ENCODE peak calls at places on chromosomes 13 and 19, in four cellular contexts. One of them, this sample, is unnamed.

GRCh38 chr19:47499863-47500830 is 14.7 kb downstream of the NAPA start:
- DNase-seq in HepG2: no peak
- DNase-seq in SK-N-SH: no peak
- DNase-seq in GM12878: no peak
- DNase-seq in this sample: no peak

GRCh38 chr13:50133277-50133953 is 118.2 kb downstream of the KCNRG start:
- DNase-seq in SK-N-SH: no peak
- DNase-seq in GM12878: no peak
- DNase-seq in HepG2: no peak
- DNase-seq in this sample: no peak

GRCh38 chr13:27055501-27055900 is 116.1 kb downstream of the USP12 start:
- DNase-seq in GM12878: no peak
- DNase-seq in HepG2: no peak
- DNase-seq in SK-N-SH: no peak
- DNase-seq in this sample: no peak

GRCh38 chr13:76293751-76294150 is 592.5 kb downstream of the KCTD12 start:
- DNase-seq in HepG2: no peak
- DNase-seq in GM12878: no peak
- DNase-seq in SK-N-SH: no peak
- DNase-seq in this sample: peak; percentile 0

GRCh38 chr13:34507630-34508029 is 434.4 kb upstream of the NBEA start:
- DNase-seq in GM12878: no peak
- DNase-seq in HepG2: no peak
- DNase-seq in SK-N-SH: no peak
- DNase-seq in this sample: no peak

GRCh38 chr19:5987077-5987818 is 9.3 kb upstream of the RANBP3 start:
- DNase-seq in SK-N-SH: peak; percentile 79
- DNase-seq in HepG2: peak; percentile 90
- DNase-seq in GM12878: peak; percentile 19
- DNase-seq in this sample: peak; percentile 78

GRCh38 chr19:14536926-14537692 is 7.7 kb downstream of the TECR start:
- DNase-seq in HepG2: no peak
- DNase-seq in GM12878: no peak
- DNase-seq in SK-N-SH: peak; percentile 80
- DNase-seq in this sample: peak; percentile 51

GRCh38 chr13:39565036-39565949 is 37.7 kb downstream of the LHFPL6 start:
- DNase-seq in SK-N-SH: no peak
- DNase-seq in HepG2: peak; percentile 1
- DNase-seq in GM12878: no peak
- DNase-seq in this sample: peak; percentile 20

GRCh38 chr19:7888145-7888825 is at the start of gene LRRC8E:
- DNase-seq in SK-N-SH: peak; percentile 24
- DNase-seq in GM12878: no peak
- DNase-seq in HepG2: peak; percentile 59
- DNase-seq in this sample: peak; percentile 50

GRCh38 chr13:75326173-75327131 is 155.5 kb downstream of the TBC1D4 start:
- DNase-seq in SK-N-SH: peak; percentile 36
- DNase-seq in GM12878: no peak
- DNase-seq in HepG2: no peak
- DNase-seq in this sample: no peak

GRCh38 chr13:94505730-94506129 is 26.2 kb upstream of the DCT start:
- DNase-seq in SK-N-SH: no peak
- DNase-seq in HepG2: no peak
- DNase-seq in GM12878: no peak
- DNase-seq in this sample: no peak

GRCh38 chr13:31380728-31381127 is 181.0 kb downstream of the B3GLCT start:
- DNase-seq in HepG2: no peak
- DNase-seq in GM12878: no peak
- DNase-seq in SK-N-SH: no peak
- DNase-seq in this sample: no peak

GRCh38 chr19:49114630-49115363 is 627 bp downstream of the LIN7B start:
- DNase-seq in SK-N-SH: peak; percentile 72
- DNase-seq in GM12878: no peak
- DNase-seq in HepG2: peak; percentile 46
- DNase-seq in this sample: no peak

GRCh38 chr13:26459276-26460131 is 98.0 kb upstream of the WASF3 start:
- DNase-seq in SK-N-SH: no peak
- DNase-seq in GM12878: no peak
- DNase-seq in HepG2: no peak
- DNase-seq in this sample: no peak

GRCh38 chr13:25775275-25775674 is 276.5 kb downstream of the SHISA2 start:
- DNase-seq in HepG2: no peak
- DNase-seq in GM12878: no peak
- DNase-seq in SK-N-SH: no peak
- DNase-seq in this sample: no peak

GRCh38 chr19:18879579-18880373 is 16.2 kb downstream of the CERS1 start:
- DNase-seq in HepG2: no peak
- DNase-seq in GM12878: no peak
- DNase-seq in SK-N-SH: peak; percentile 88
- DNase-seq in this sample: no peak

GRCh38 chr13:31236211-31236786 is 36.5 kb downstream of the B3GLCT start:
- DNase-seq in HepG2: peak; percentile 31
- DNase-seq in SK-N-SH: peak; percentile 52
- DNase-seq in GM12878: no peak
- DNase-seq in this sample: peak; percentile 26

GRCh38 chr13:60448907-60449510 is 52.0 kb downstream of the TDRD3 start:
- DNase-seq in HepG2: peak; percentile 31
- DNase-seq in GM12878: no peak
- DNase-seq in SK-N-SH: peak; percentile 24
- DNase-seq in this sample: peak; percentile 42

GRCh38 chr13:48839171-48839570 is 136.5 kb upstream of the FNDC3A start:
- DNase-seq in HepG2: no peak
- DNase-seq in SK-N-SH: no peak
- DNase-seq in GM12878: no peak
- DNase-seq in this sample: no peak

GRCh38 chr19:29546583-29547190 is 20.9 kb downstream of the VSTM2B start:
- DNase-seq in GM12878: no peak
- DNase-seq in HepG2: peak; percentile 51
- DNase-seq in SK-N-SH: peak; percentile 38
- DNase-seq in this sample: no peak

GRCh38 chr13:55497486-55497885 is 1643.2 kb upstream of the PRR20A start:
- DNase-seq in HepG2: no peak
- DNase-seq in SK-N-SH: no peak
- DNase-seq in GM12878: no peak
- DNase-seq in this sample: no peak

GRCh38 chr13:114130708-114131580 is 1.5 kb downstream of the RASA3 start:
- DNase-seq in GM12878: no peak
- DNase-seq in HepG2: no peak
- DNase-seq in SK-N-SH: peak; percentile 88
- DNase-seq in this sample: peak; percentile 23

GRCh38 chr13:33259296-33259695 is 26.3 kb downstream of the STARD13 start:
- DNase-seq in GM12878: no peak
- DNase-seq in HepG2: peak; percentile 20
- DNase-seq in SK-N-SH: no peak
- DNase-seq in this sample: no peak

GRCh38 chr19:10230155-10230903 is 802 bp downstream of the S1PR2 start:
- DNase-seq in SK-N-SH: peak; percentile 83
- DNase-seq in HepG2: no peak
- DNase-seq in GM12878: no peak
- DNase-seq in this sample: no peak

GRCh38 chr13:99553033-99553432 is 51.8 kb downstream of the TM9SF2 start:
- DNase-seq in HepG2: no peak
- DNase-seq in SK-N-SH: no peak
- DNase-seq in GM12878: no peak
- DNase-seq in this sample: no peak

GRCh38 chr19:7894612-7895309 is 6.5 kb downstream of the LRRC8E start:
- DNase-seq in HepG2: no peak
- DNase-seq in GM12878: no peak
- DNase-seq in SK-N-SH: no peak
- DNase-seq in this sample: no peak

GRCh38 chr19:3411636-3412035 is 45.3 kb downstream of the NFIC start:
- DNase-seq in GM12878: no peak
- DNase-seq in HepG2: peak; percentile 54
- DNase-seq in SK-N-SH: no peak
- DNase-seq in this sample: no peak

GRCh38 chr19:40687525-40688016 is 2.9 kb downstream of the NUMBL start:
- DNase-seq in GM12878: peak; percentile 23
- DNase-seq in SK-N-SH: no peak
- DNase-seq in HepG2: no peak
- DNase-seq in this sample: no peak

GRCh38 chr13:26540319-26540718 is 17.2 kb upstream of the WASF3 start:
- DNase-seq in GM12878: no peak
- DNase-seq in SK-N-SH: peak; percentile 37
- DNase-seq in HepG2: no peak
- DNase-seq in this sample: no peak

GRCh38 chr13:73250061-73250460 is 191.3 kb downstream of the KLF5 start:
- DNase-seq in GM12878: no peak
- DNase-seq in HepG2: no peak
- DNase-seq in SK-N-SH: no peak
- DNase-seq in this sample: no peak

GRCh38 chr13:64912141-64912540 is 2318.0 kb downstream of the PCDH9 start:
- DNase-seq in SK-N-SH: no peak
- DNase-seq in HepG2: no peak
- DNase-seq in GM12878: no peak
- DNase-seq in this sample: peak; percentile 48

GRCh38 chr13:75445717-75446529 is 36.0 kb downstream of the TBC1D4 start:
- DNase-seq in GM12878: no peak
- DNase-seq in SK-N-SH: no peak
- DNase-seq in HepG2: no peak
- DNase-seq in this sample: no peak

GRCh38 chr13:28574617-28575142 is 79.8 kb upstream of the FLT1 start:
- DNase-seq in GM12878: peak; percentile 25
- DNase-seq in SK-N-SH: no peak
- DNase-seq in HepG2: peak; percentile 10
- DNase-seq in this sample: peak; percentile 86

GRCh38 chr13:29369060-29369743 is 226.3 kb downstream of the SLC7A1 start:
- DNase-seq in HepG2: peak; percentile 44
- DNase-seq in SK-N-SH: peak; percentile 39
- DNase-seq in GM12878: peak; percentile 12
- DNase-seq in this sample: no peak

GRCh38 chr13:112729408-112729807 is 39.6 kb downstream of the ATP11A start:
- DNase-seq in GM12878: no peak
- DNase-seq in HepG2: no peak
- DNase-seq in SK-N-SH: no peak
- DNase-seq in this sample: no peak

GRCh38 chr19:55578031-55578760 is 2.5 kb downstream of the ZNF579 start:
- DNase-seq in SK-N-SH: no peak
- DNase-seq in HepG2: no peak
- DNase-seq in GM12878: no peak
- DNase-seq in this sample: no peak

GRCh38 chr13:45180713-45181601 is 19.9 kb downstream of the KCTD4 start:
- DNase-seq in SK-N-SH: no peak
- DNase-seq in HepG2: no peak
- DNase-seq in GM12878: no peak
- DNase-seq in this sample: no peak

GRCh38 chr13:75151081-75151643 is 330.8 kb downstream of the TBC1D4 start:
- DNase-seq in SK-N-SH: no peak
- DNase-seq in HepG2: no peak
- DNase-seq in GM12878: no peak
- DNase-seq in this sample: no peak

GRCh38 chr13:44292545-44292944 is 81.1 kb upstream of the SERP2 start:
- DNase-seq in SK-N-SH: no peak
- DNase-seq in GM12878: no peak
- DNase-seq in HepG2: no peak
- DNase-seq in this sample: no peak

GRCh38 chr19:35291259-35291658 is 702 bp upstream of the MAG start:
- DNase-seq in GM12878: no peak
- DNase-seq in HepG2: no peak
- DNase-seq in SK-N-SH: no peak
- DNase-seq in this sample: no peak
- TF ChIP-seq PBX3 in GM12878: no peak
- TF ChIP-seq PBX3 in HepG2: no peak
- TF ChIP-seq PBX3 in SK-N-SH: no peak
- TF ChIP-seq PBX3 in this sample: no peak

GRCh38 chr13:110523838-110524237 is 37.7 kb downstream of the RAB20 start:
- DNase-seq in HepG2: no peak
- DNase-seq in GM12878: no peak
- DNase-seq in SK-N-SH: no peak
- DNase-seq in this sample: no peak

GRCh38 chr13:110523180-110523579 is 38.3 kb downstream of the RAB20 start:
- DNase-seq in HepG2: no peak
- DNase-seq in GM12878: no peak
- DNase-seq in SK-N-SH: no peak
- DNase-seq in this sample: no peak

GRCh38 chr13:110524484-110525254 is 36.9 kb downstream of the RAB20 start:
- DNase-seq in HepG2: no peak
- DNase-seq in GM12878: no peak
- DNase-seq in SK-N-SH: peak; percentile 72
- DNase-seq in this sample: no peak

GRCh38 chr13:110528371-110528770 is 33.2 kb downstream of the RAB20 start:
- DNase-seq in SK-N-SH: no peak
- DNase-seq in HepG2: no peak
- DNase-seq in GM12878: no peak
- DNase-seq in this sample: no peak

DNA sequence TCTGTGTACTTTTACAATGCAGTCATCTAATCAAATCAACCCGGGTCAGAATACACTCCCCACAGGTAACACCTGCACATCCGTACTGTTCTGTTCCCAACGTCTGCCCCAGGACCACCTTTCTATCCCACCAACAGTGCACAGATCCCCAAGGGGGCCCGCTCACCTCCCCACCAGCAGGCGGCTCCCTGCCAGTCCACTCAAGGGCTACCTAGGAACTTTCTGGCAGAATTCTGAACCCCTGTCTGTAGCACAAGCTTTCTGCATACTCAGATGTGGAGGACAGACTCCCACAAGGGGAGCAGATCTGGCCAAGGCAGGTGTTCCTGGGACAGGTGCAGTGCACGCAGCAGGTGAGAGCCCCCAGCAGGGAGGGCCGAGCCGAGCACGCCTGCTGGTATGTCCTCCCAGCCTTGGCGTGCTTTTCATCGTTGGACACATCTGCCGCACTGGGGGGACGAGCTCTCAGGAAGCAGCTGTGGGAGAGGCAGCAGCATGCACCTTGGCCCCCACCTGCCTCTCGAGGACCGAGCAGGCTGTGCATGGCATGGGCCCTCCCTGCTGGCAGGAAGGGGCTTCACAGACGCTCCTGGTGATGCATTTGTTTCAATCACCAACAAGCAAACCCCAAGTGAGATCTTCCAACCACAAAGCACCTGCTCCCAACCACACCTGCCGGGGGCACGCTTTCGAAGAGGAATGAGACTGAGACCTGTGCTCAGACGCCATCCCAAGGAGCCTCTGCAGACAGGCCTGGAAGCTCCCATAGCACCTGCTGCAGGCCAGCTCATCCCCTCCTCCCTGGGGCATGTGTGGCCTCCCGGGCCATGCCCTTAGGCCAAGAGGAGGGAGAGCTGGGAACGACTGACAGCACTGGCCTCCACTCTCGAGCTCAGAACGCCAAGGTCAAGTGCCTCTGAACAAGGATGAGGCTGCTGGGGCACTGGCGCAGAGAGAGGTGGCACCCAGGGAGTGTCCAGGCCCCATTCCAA is 35.9 kb downstream of the RAB20 start:
- DNase-seq in SK-N-SH: no peak
- DNase-seq in HepG2: no peak
- DNase-seq in GM12878: peak; percentile 35
- DNase-seq in this sample: no peak
- H3K27ac ChIP-seq in SK-N-SH: no peak overlapping the region
- H3K27ac ChIP-seq in HepG2: no peak overlapping the region
- H3K27ac ChIP-seq in GM12878: no peak overlapping the region
- H3K27ac ChIP-seq in this sample: no peak overlapping the region

GRCh38 chr13:47334173-47334572 is 437.3 kb upstream of the HTR2A start:
- DNase-seq in GM12878: no peak
- DNase-seq in HepG2: no peak
- DNase-seq in SK-N-SH: no peak
- DNase-seq in this sample: no peak
- TF ChIP-seq PBX3 in GM12878: no peak
- TF ChIP-seq PBX3 in HepG2: no peak
- TF ChIP-seq PBX3 in SK-N-SH: peak; percentile 65
- TF ChIP-seq PBX3 in this sample: no peak

GRCh38 chr19:36103842-36104552 is 6.9 kb upstream of the OVOL3 start:
- DNase-seq in GM12878: no peak
- DNase-seq in HepG2: no peak
- DNase-seq in SK-N-SH: no peak
- DNase-seq in this sample: peak; percentile 38
- H3K27ac ChIP-seq in GM12878: no peak overlapping the region
- H3K27ac ChIP-seq in HepG2: no peak overlapping the region
- H3K27ac ChIP-seq in SK-N-SH: no peak overlapping the region
- H3K27ac ChIP-seq in this sample: no peak overlapping the region